ENCODE peak calls at places on chromosomes 5 and 9, in eight cellular contexts. E is lung, Y is osteoblast, C is breast epithelium, J is transverse colon, B is cardiac muscle cell, G is A549, V is dorsolateral prefrontal cortex. S is an unnamed sample.
A peak's percentile ranks its signal among the peaks of the same experiment; 100 is the strongest.

GRCh38 chr5:138963763-138964371 is 88.7 kb upstream of the LRRTM2 start:
- DNase-seq in E (no peak), Y (no peak), C (no peak), J (no peak), B (no peak), G (no peak), V (no peak), S (no peak)

GRCh38 chr9:13082796-13083195 is 196.7 kb downstream of the MPDZ start:
- DNase-seq in E (no peak), Y (no peak), C (no peak), J (no peak), B (no peak), G (no peak), V (no peak), S (no peak)

GRCh38 chr5:153796527-153796926 is 242.2 kb downstream of the FAM114A2 start:
- DNase-seq in E (no peak), Y (no peak), C (no peak), J (no peak), B (no peak), G (no peak), V (no peak), S (no peak)

GRCh38 chr5:74865799-74866652 is at the start of gene FAM169A:
- DNase-seq in E (no peak), Y (peak; percentile 92), C (no peak), J (peak; percentile 51), B (peak; percentile 19), G (peak; percentile 62), V (no peak), S (peak; percentile 53)

GRCh38 chr5:109992264-109992915 is 302.7 kb downstream of the MAN2A1 start:
- DNase-seq in E (no peak), Y (no peak), C (no peak), J (no peak), B (no peak), G (no peak), V (no peak), S (no peak)

GRCh38 chr9:120532475-120532874 is 47.5 kb downstream of the CDK5RAP2 start:
- DNase-seq in E (peak; percentile 62), Y (no peak), C (peak; percentile 74), J (peak; percentile 63), B (peak; percentile 19), G (peak; percentile 82), V (no peak), S (no peak)

GRCh38 chr9:84953797-84954695 is 284.5 kb downstream of the NTRK2 start:
- DNase-seq in E (peak; percentile 77), Y (no peak), C (peak; percentile 88), J (peak; percentile 89), B (peak; percentile 69), G (peak; percentile 74), V (peak; percentile 88), S (peak; percentile 63)

GRCh38 chr5:78671609-78672008 is 23.0 kb upstream of the LHFPL2 start:
- DNase-seq in E (no peak), Y (no peak), C (no peak), J (peak; percentile 65), B (peak; percentile 83), G (peak; percentile 14), V (no peak), S (no peak)

GRCh38 chr5:181190711-181191525 is 14.1 kb downstream of the TRIM7 start:
- DNase-seq in E (no peak), Y (peak; percentile 73), C (no peak), J (peak; percentile 57), B (peak; percentile 60), G (peak; percentile 66), V (no peak), S (peak; percentile 29)

GRCh38 chr5:142149363-142149762 is 40.8 kb downstream of the NDFIP1 start:
- DNase-seq in E (no peak), Y (no peak), C (no peak), J (no peak), B (no peak), G (no peak), V (no peak), S (no peak)

GRCh38 chr9:23551171-23551795 is 274.8 kb downstream of the ELAVL2 start:
- DNase-seq in E (no peak), Y (no peak), C (no peak), J (no peak), B (no peak), G (no peak), V (no peak), S (peak; percentile 52)

GRCh38 chr5:72070519-72070918 is 36.8 kb upstream of the MAP1B start:
- DNase-seq in E (no peak), Y (no peak), C (no peak), J (no peak), B (no peak), G (peak; percentile 27), V (no peak), S (peak; percentile 66)

GRCh38 chr5:74201334-74202081 is 439.0 kb downstream of the ENC1 start:
- DNase-seq in E (no peak), Y (peak; percentile 49), C (peak; percentile 70), J (no peak), B (peak; percentile 27), G (no peak), V (no peak), S (no peak)

GRCh38 chr9:129886226-129887174 is 51.2 kb downstream of the USP20 start:
- DNase-seq in E (no peak), Y (peak; percentile 58), C (no peak), J (peak; percentile 52), B (peak; percentile 30), G (no peak), V (peak; percentile 58), S (no peak)

GRCh38 chr5:134129411-134130238 is 15.1 kb downstream of the TCF7 start:
- DNase-seq in E (no peak), Y (peak; percentile 50), C (no peak), J (no peak), B (no peak), G (no peak), V (no peak), S (no peak)

GRCh38 chr9:133763272-133764183 is 25.4 kb upstream of the SARDH start:
- DNase-seq in E (no peak), Y (peak; percentile 99), C (no peak), J (no peak), B (peak; percentile 40), G (no peak), V (no peak), S (no peak)

GRCh38 chr5:218457-219289 is 553 bp downstream of the SDHA start:
- DNase-seq in E (peak; percentile 32), Y (no peak), C (no peak), J (peak; percentile 50), B (peak; percentile 51), G (peak; percentile 33), V (no peak), S (peak; percentile 62)

GRCh38 chr9:34430843-34431437 is 27.4 kb downstream of the FAM219A start:
- DNase-seq in E (peak; percentile 32), Y (peak; percentile 94), C (peak; percentile 19), J (peak; percentile 17), B (peak; percentile 86), G (peak; percentile 49), V (peak; percentile 54), S (no peak)

GRCh38 chr9:27800159-27800558 is 226.9 kb upstream of the C9orf72 start:
- DNase-seq in E (no peak), Y (no peak), C (no peak), J (no peak), B (no peak), G (no peak), V (no peak), S (no peak)

DNA sequence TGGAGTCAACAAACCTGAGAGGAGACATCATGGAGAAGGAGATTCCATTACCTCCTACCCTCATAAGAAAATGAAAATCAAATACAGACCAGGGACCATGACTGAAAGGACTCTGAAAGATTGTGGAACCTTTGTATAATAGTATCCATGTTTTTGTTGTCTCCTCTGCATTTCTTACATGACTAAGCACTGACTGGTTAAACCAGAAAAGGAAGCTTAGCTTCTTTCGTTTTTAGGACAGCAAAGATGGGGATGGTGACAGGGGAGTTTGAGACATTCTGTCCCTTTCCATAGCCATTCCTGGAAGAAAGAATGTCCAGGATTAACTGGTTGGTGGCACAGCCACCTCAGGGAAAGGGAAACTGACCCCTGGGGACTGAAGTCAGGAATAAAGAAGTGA is 22.2 kb downstream of the ITGA1 start:
- DNase-seq in E (no peak), Y (no peak), C (no peak), J (no peak), B (no peak), G (no peak), V (no peak), S (no peak)
- H3K4me3 ChIP-seq in E (no peak overlapping the region), Y (peak overlapping the region; percentile 23), C (no peak overlapping the region), J (no peak overlapping the region), B (no peak overlapping the region), G (no peak overlapping the region), V (no peak overlapping the region), S (no peak overlapping the region)

GRCh38 chr9:36136894-36137391 is 410 bp downstream of the GLIPR2 start:
- DNase-seq in E (no peak), Y (peak; percentile 84), C (no peak), J (no peak), B (no peak), G (no peak), V (no peak), S (no peak)
- H3K27ac ChIP-seq in E (peak overlapping the region; percentile 64), Y (peak overlapping the region; percentile 32), C (peak overlapping the region; percentile 81), J (peak overlapping the region; percentile 95), B (no peak overlapping the region), G (peak overlapping the region; percentile 79), V (peak overlapping the region; percentile 27), S (peak overlapping the region; percentile 48)

DNA sequence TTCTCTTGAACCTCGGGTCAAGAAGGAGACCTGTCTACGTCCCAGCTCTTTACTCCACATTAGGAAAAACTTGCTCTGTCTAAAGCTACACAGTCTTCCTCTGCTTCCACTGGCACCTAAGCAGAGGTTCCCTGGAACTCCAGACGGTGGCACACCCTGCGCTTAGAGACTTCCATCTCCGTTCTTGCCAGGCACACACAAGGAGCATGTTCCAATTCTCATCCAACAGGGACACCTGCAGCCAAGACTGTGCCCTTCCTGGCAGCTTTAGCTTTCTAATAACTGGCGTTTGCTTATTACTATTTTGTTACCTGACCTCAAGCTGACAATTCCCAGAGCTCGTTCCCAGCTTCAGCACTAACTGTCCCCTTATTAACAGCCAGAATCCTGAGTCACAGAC is 16.0 kb downstream of the CAPSL start:
- DNase-seq in E (no peak), Y (no peak), C (no peak), J (no peak), B (no peak), G (peak; percentile 21), V (no peak), S (no peak)
- TF ChIP-seq CTCF in E (no peak), Y (no peak), C (no peak), J (no peak), B (no peak), G (no peak), V (no peak), S (no peak)

GRCh38 chr5:112643339-112643971 is 94.2 kb upstream of the APC start:
- DNase-seq in E (peak; percentile 37), Y (no peak), C (no peak), J (no peak), B (no peak), G (no peak), V (no peak), S (no peak)

GRCh38 chr5:112637343-112637742 is 100.3 kb upstream of the APC start:
- DNase-seq in E (no peak), Y (no peak), C (no peak), J (no peak), B (peak; percentile 8), G (no peak), V (peak; percentile 29), S (no peak)

GRCh38 chr5:112641515-112642110 is 96.1 kb upstream of the APC start:
- DNase-seq in E (no peak), Y (no peak), C (no peak), J (no peak), B (no peak), G (no peak), V (no peak), S (no peak)

GRCh38 chr5:112642885-112643284 is 94.8 kb upstream of the APC start:
- DNase-seq in E (no peak), Y (peak; percentile 21), C (no peak), J (no peak), B (peak; percentile 55), G (no peak), V (no peak), S (no peak)

GRCh38 chr5:112640495-112640894 is 97.2 kb upstream of the APC start:
- DNase-seq in E (no peak), Y (no peak), C (no peak), J (no peak), B (no peak), G (no peak), V (no peak), S (no peak)
- H3K4me3 ChIP-seq in E (no peak overlapping the region), Y (no peak overlapping the region), C (no peak overlapping the region), J (no peak overlapping the region), B (no peak overlapping the region), G (no peak overlapping the region), V (no peak overlapping the region), S (no peak overlapping the region)